ENCODE peak calls at places on chromosomes 11 and 22, in five cellular contexts. V, O, C, Y and T are unnamed samples.

GRCh38 chr22:19376971-19377370 is 54.6 kb downstream of the HIRA start:
- DNase-seq in V (no peak), O (no peak), C (no peak), Y (no peak), T (no peak)

GRCh38 chr11:116167706-116168458 is 604.9 kb downstream of the BUD13 start:
- DNase-seq in V (no peak), O (no peak), C (no peak), Y (no peak), T (no peak)

GRCh38 chr11:118924591-118925585 is 838 bp downstream of the BCL9L start:
- DNase-seq in V (no peak), O (peak), C (peak), Y (peak), T (no peak)

GRCh38 chr11:114063149-114063828 is 3.8 kb downstream of the ZBTB16 start:
- DNase-seq in V (no peak), O (no peak), C (no peak), Y (no peak), T (no peak)

GRCh38 chr22:44550666-44551491 is 52.8 kb upstream of the RTL6 start:
- DNase-seq in V (peak), O (peak), C (no peak), Y (peak), T (no peak)

GRCh38 chr11:122268601-122269130 is 152.7 kb upstream of the BLID start:
- DNase-seq in V (no peak), O (no peak), C (no peak), Y (no peak), T (no peak)

GRCh38 chr11:118921929-118922744 is 3.6 kb downstream of the BCL9L start:
- DNase-seq in V (no peak), O (peak), C (peak), Y (no peak), T (no peak)

GRCh38 chr11:6745465-6746015 is 26.2 kb downstream of the OR2AG2 start:
- DNase-seq in V (no peak), O (no peak), C (no peak), Y (peak), T (no peak)

GRCh38 chr11:7673724-7674434 is 579 bp upstream of the CYB5R2 start:
- DNase-seq in V (no peak), O (no peak), C (no peak), Y (peak), T (no peak)

GRCh38 chr11:3155216-3155615 is 9.9 kb downstream of the OSBPL5 start:
- DNase-seq in V (no peak), O (no peak), C (no peak), Y (no peak), T (no peak)

GRCh38 chr22:37998543-37998942 is 14.2 kb upstream of the SOX10 start:
- DNase-seq in V (no peak), O (no peak), C (peak), Y (no peak), T (no peak)

GRCh38 chr11:57150454-57150917 is 31.3 kb upstream of the LRRC55 start:
- DNase-seq in V (no peak), O (peak), C (no peak), Y (no peak), T (no peak)

GRCh38 chr11:126332221-126332711 is 23.2 kb upstream of the ST3GAL4 start:
- DNase-seq in V (peak), O (peak), C (no peak), Y (no peak), T (no peak)

GRCh38 chr11:70872299-70872698 is 380.1 kb downstream of the SHANK2 start:
- DNase-seq in V (no peak), O (no peak), C (no peak), Y (no peak), T (no peak)

GRCh38 chr11:83392556-83392955 is 106.4 kb upstream of the CCDC90B start:
- DNase-seq in V (no peak), O (no peak), C (no peak), Y (no peak), T (no peak)

GRCh38 chr22:39820266-39820665 is 73.3 kb downstream of the ENTHD1 start:
- DNase-seq in V (peak), O (peak), C (no peak), Y (no peak), T (no peak)

GRCh38 chr11:58508814-58509213 is 909 bp upstream of the OR5B21 start:
- DNase-seq in V (no peak), O (no peak), C (no peak), Y (no peak), T (no peak)

GRCh38 chr11:132770802-132771545 is 761.3 kb downstream of the OPCML start:
- DNase-seq in V (no peak), O (no peak), C (no peak), Y (no peak), T (no peak)

GRCh38 chr22:25482091-25482760 is 82.2 kb upstream of the GRK3 start:
- DNase-seq in V (no peak), O (no peak), C (no peak), Y (no peak), T (no peak)

GRCh38 chr11:101127699-101128570 is 1.7 kb downstream of the PGR start:
- DNase-seq in V (no peak), O (no peak), C (no peak), Y (no peak), T (no peak)

GRCh38 chr11:86941077-86941870 is 13.9 kb downstream of the FZD4 start:
- DNase-seq in V (no peak), O (peak), C (no peak), Y (no peak), T (no peak)

GRCh38 chr11:12841946-12842630 is 167.0 kb upstream of the RASSF10 start:
- DNase-seq in V (no peak), O (peak), C (no peak), Y (peak), T (no peak)

GRCh38 chr11:97739892-97740782 is 1280.6 kb upstream of the CNTN5 start:
- DNase-seq in V (peak), O (peak), C (no peak), Y (no peak), T (no peak)

GRCh38 chr11:45232341-45233080 is 53.6 kb downstream of the SYT13 start:
- DNase-seq in V (no peak), O (no peak), C (no peak), Y (no peak), T (no peak)

GRCh38 chr11:17395554-17395961 is 7.1 kb upstream of the KCNJ11 start:
- DNase-seq in V (no peak), O (no peak), C (no peak), Y (no peak), T (no peak)

GRCh38 chr11:75571625-75572024 is 9.6 kb downstream of the SERPINH1 start:
- DNase-seq in V (no peak), O (no peak), C (no peak), Y (no peak), T (no peak)

GRCh38 chr11:121435132-121435531 is 17.0 kb upstream of the SORL1 start:
- DNase-seq in V (no peak), O (no peak), C (no peak), Y (no peak), T (no peak)

GRCh38 chr11:71502026-71502425 is 25.0 kb upstream of the KRTAP5-7 start:
- DNase-seq in V (no peak), O (no peak), C (no peak), Y (no peak), T (no peak)

GRCh38 chr11:117415358-117415896 is 87.8 kb downstream of the CEP164 start:
- DNase-seq in V (no peak), O (no peak), C (no peak), Y (no peak), T (no peak)

GRCh38 chr22:46573781-46574437 is 36.5 kb upstream of the CELSR1 start:
- DNase-seq in V (no peak), O (no peak), C (no peak), Y (no peak), T (no peak)

GRCh38 chr11:118115048-118115447 is 28.3 kb upstream of the SMIM35 start:
- DNase-seq in V (no peak), O (no peak), C (no peak), Y (no peak), T (no peak)

GRCh38 chr22:28171135-28171534 is 252.1 kb upstream of the PITPNB start:
- DNase-seq in V (no peak), O (no peak), C (peak), Y (no peak), T (no peak)

GRCh38 chr11:23211221-23211620 is 350.9 kb upstream of the CCDC179 start:
- DNase-seq in V (no peak), O (no peak), C (no peak), Y (no peak), T (no peak)

GRCh38 chr22:31049815-31050420 is 31.2 kb upstream of the SMTN start:
- DNase-seq in V (no peak), O (no peak), C (no peak), Y (no peak), T (no peak)

GRCh38 chr11:92969634-92970347 is at the start of gene MTNR1B:
- DNase-seq in V (no peak), O (no peak), C (no peak), Y (no peak), T (no peak)

GRCh38 chr11:68418671-68419070 is 41.9 kb upstream of the PPP6R3 start:
- DNase-seq in V (no peak), O (no peak), C (no peak), Y (no peak), T (no peak)

GRCh38 chr22:44659140-44659539 is 42.9 kb upstream of the PRR5 start:
- DNase-seq in V (no peak), O (no peak), C (peak), Y (no peak), T (no peak)

GRCh38 chr11:34529643-34530042 is 16.0 kb upstream of the ELF5 start:
- DNase-seq in V (no peak), O (no peak), C (no peak), Y (no peak), T (no peak)